ENCODE peak calls at places on chromosome 12, in six cellular contexts. One of them, this sample, is unnamed.
A peak's percentile ranks its signal among the peaks of the same experiment; 100 is the strongest.

GRCh38 chr12:52069410-52070242 is at the start of gene ATG101:
- DNase-seq in RPMI8226: peak; percentile 96
- DNase-seq in memory B cell: peak; percentile 87
- DNase-seq in amniotic stem cell: peak; percentile 92
- DNase-seq in NCI-H1436: peak; percentile 94
- DNase-seq in stimulated activated CD8-positive, alpha-beta memory T cell treated with anti-CD3 and anti-CD28 coated beads, Interleukin-4, amount 100 ng/mL, for 1 hour: peak; percentile 76
- DNase-seq in this sample: peak; percentile 84

GRCh38 chr12:48977290-48978281 is 536 bp upstream of the WNT1 start:
- DNase-seq in RPMI8226: peak; percentile 83
- DNase-seq in stimulated activated CD8-positive, alpha-beta memory T cell treated with anti-CD3 and anti-CD28 coated beads, Interleukin-4, amount 100 ng/mL, for 1 hour: peak; percentile 63
- DNase-seq in amniotic stem cell: no peak
- DNase-seq in NCI-H1436: peak; percentile 31
- DNase-seq in memory B cell: peak; percentile 91
- DNase-seq in this sample: peak; percentile 36

GRCh38 chr12:2256453-2256852 is 203.7 kb downstream of the CACNA1C start:
- DNase-seq in RPMI8226: no peak
- DNase-seq in NCI-H1436: no peak
- DNase-seq in stimulated activated CD8-positive, alpha-beta memory T cell treated with anti-CD3 and anti-CD28 coated beads, Interleukin-4, amount 100 ng/mL, for 1 hour: no peak
- DNase-seq in memory B cell: no peak
- DNase-seq in amniotic stem cell: no peak
- DNase-seq in this sample: no peak

GRCh38 chr12:104573-105081 is 38.1 kb downstream of the IQSEC3 start:
- DNase-seq in amniotic stem cell: no peak
- DNase-seq in NCI-H1436: peak; percentile 92
- DNase-seq in RPMI8226: no peak
- DNase-seq in memory B cell: no peak
- DNase-seq in stimulated activated CD8-positive, alpha-beta memory T cell treated with anti-CD3 and anti-CD28 coated beads, Interleukin-4, amount 100 ng/mL, for 1 hour: no peak
- DNase-seq in this sample: no peak

GRCh38 chr12:3084742-3085141 is 7.6 kb downstream of the TSPAN9 start:
- DNase-seq in RPMI8226: no peak
- DNase-seq in memory B cell: no peak
- DNase-seq in stimulated activated CD8-positive, alpha-beta memory T cell treated with anti-CD3 and anti-CD28 coated beads, Interleukin-4, amount 100 ng/mL, for 1 hour: no peak
- DNase-seq in NCI-H1436: no peak
- DNase-seq in amniotic stem cell: no peak
- DNase-seq in this sample: no peak

GRCh38 chr12:49187184-49187583 is 1.7 kb downstream of the TUBA1A start:
- DNase-seq in RPMI8226: no peak
- DNase-seq in NCI-H1436: peak; percentile 61
- DNase-seq in stimulated activated CD8-positive, alpha-beta memory T cell treated with anti-CD3 and anti-CD28 coated beads, Interleukin-4, amount 100 ng/mL, for 1 hour: no peak
- DNase-seq in amniotic stem cell: no peak
- DNase-seq in memory B cell: no peak
- DNase-seq in this sample: no peak

GRCh38 chr12:81077329-81077685 is 572 bp upstream of the ACSS3 start:
- DNase-seq in stimulated activated CD8-positive, alpha-beta memory T cell treated with anti-CD3 and anti-CD28 coated beads, Interleukin-4, amount 100 ng/mL, for 1 hour: no peak
- DNase-seq in RPMI8226: no peak
- DNase-seq in memory B cell: no peak
- DNase-seq in amniotic stem cell: no peak
- DNase-seq in NCI-H1436: no peak
- DNase-seq in this sample: no peak

GRCh38 chr12:21502164-21502496 is 541 bp downstream of the GOLT1B start:
- DNase-seq in NCI-H1436: no peak
- DNase-seq in RPMI8226: peak; percentile 8
- DNase-seq in amniotic stem cell: no peak
- DNase-seq in stimulated activated CD8-positive, alpha-beta memory T cell treated with anti-CD3 and anti-CD28 coated beads, Interleukin-4, amount 100 ng/mL, for 1 hour: no peak
- DNase-seq in memory B cell: no peak
- DNase-seq in this sample: no peak

GRCh38 chr12:67803450-67804034 is 155.0 kb downstream of the DYRK2 start:
- DNase-seq in NCI-H1436: no peak
- DNase-seq in memory B cell: no peak
- DNase-seq in amniotic stem cell: no peak
- DNase-seq in RPMI8226: no peak
- DNase-seq in stimulated activated CD8-positive, alpha-beta memory T cell treated with anti-CD3 and anti-CD28 coated beads, Interleukin-4, amount 100 ng/mL, for 1 hour: no peak
- DNase-seq in this sample: no peak

GRCh38 chr12:76256904-76257303 is 91.3 kb downstream of the BBS10 start:
- DNase-seq in stimulated activated CD8-positive, alpha-beta memory T cell treated with anti-CD3 and anti-CD28 coated beads, Interleukin-4, amount 100 ng/mL, for 1 hour: no peak
- DNase-seq in NCI-H1436: no peak
- DNase-seq in amniotic stem cell: no peak
- DNase-seq in RPMI8226: no peak
- DNase-seq in memory B cell: no peak
- DNase-seq in this sample: no peak

GRCh38 chr12:97131220-97131981 is 224.3 kb downstream of the NEDD1 start:
- DNase-seq in stimulated activated CD8-positive, alpha-beta memory T cell treated with anti-CD3 and anti-CD28 coated beads, Interleukin-4, amount 100 ng/mL, for 1 hour: no peak
- DNase-seq in RPMI8226: no peak
- DNase-seq in NCI-H1436: no peak
- DNase-seq in amniotic stem cell: no peak
- DNase-seq in memory B cell: no peak
- DNase-seq in this sample: no peak

GRCh38 chr12:117039891-117040309 is 59.3 kb downstream of the TESC start:
- DNase-seq in stimulated activated CD8-positive, alpha-beta memory T cell treated with anti-CD3 and anti-CD28 coated beads, Interleukin-4, amount 100 ng/mL, for 1 hour: no peak
- DNase-seq in amniotic stem cell: no peak
- DNase-seq in memory B cell: no peak
- DNase-seq in NCI-H1436: no peak
- DNase-seq in RPMI8226: no peak
- DNase-seq in this sample: no peak

GRCh38 chr12:2323538-2324261 is 270.9 kb downstream of the CACNA1C start:
- DNase-seq in RPMI8226: no peak
- DNase-seq in NCI-H1436: peak; percentile 65
- DNase-seq in memory B cell: no peak
- DNase-seq in amniotic stem cell: no peak
- DNase-seq in stimulated activated CD8-positive, alpha-beta memory T cell treated with anti-CD3 and anti-CD28 coated beads, Interleukin-4, amount 100 ng/mL, for 1 hour: no peak
- DNase-seq in this sample: no peak

GRCh38 chr12:44537354-44537753 is 338.8 kb downstream of the NELL2 start:
- DNase-seq in RPMI8226: no peak
- DNase-seq in NCI-H1436: no peak
- DNase-seq in stimulated activated CD8-positive, alpha-beta memory T cell treated with anti-CD3 and anti-CD28 coated beads, Interleukin-4, amount 100 ng/mL, for 1 hour: no peak
- DNase-seq in memory B cell: no peak
- DNase-seq in amniotic stem cell: no peak
- DNase-seq in this sample: no peak

GRCh38 chr12:119013023-119013422 is 31.7 kb downstream of the SRRM4 start:
- DNase-seq in memory B cell: no peak
- DNase-seq in NCI-H1436: no peak
- DNase-seq in RPMI8226: no peak
- DNase-seq in amniotic stem cell: no peak
- DNase-seq in stimulated activated CD8-positive, alpha-beta memory T cell treated with anti-CD3 and anti-CD28 coated beads, Interleukin-4, amount 100 ng/mL, for 1 hour: no peak
- DNase-seq in this sample: no peak

GRCh38 chr12:113049976-113050742 is 6.4 kb upstream of the DTX1 start:
- DNase-seq in RPMI8226: peak; percentile 70
- DNase-seq in memory B cell: peak; percentile 24
- DNase-seq in NCI-H1436: no peak
- DNase-seq in stimulated activated CD8-positive, alpha-beta memory T cell treated with anti-CD3 and anti-CD28 coated beads, Interleukin-4, amount 100 ng/mL, for 1 hour: no peak
- DNase-seq in amniotic stem cell: no peak
- DNase-seq in this sample: no peak

GRCh38 chr12:105995986-105996385 is 142.8 kb downstream of the NUAK1 start:
- DNase-seq in RPMI8226: no peak
- DNase-seq in NCI-H1436: no peak
- DNase-seq in amniotic stem cell: no peak
- DNase-seq in stimulated activated CD8-positive, alpha-beta memory T cell treated with anti-CD3 and anti-CD28 coated beads, Interleukin-4, amount 100 ng/mL, for 1 hour: no peak
- DNase-seq in memory B cell: no peak
- DNase-seq in this sample: no peak

GRCh38 chr12:43425361-43425760 is 126.6 kb downstream of the ADAMTS20 start:
- DNase-seq in RPMI8226: no peak
- DNase-seq in stimulated activated CD8-positive, alpha-beta memory T cell treated with anti-CD3 and anti-CD28 coated beads, Interleukin-4, amount 100 ng/mL, for 1 hour: no peak
- DNase-seq in amniotic stem cell: no peak
- DNase-seq in NCI-H1436: no peak
- DNase-seq in memory B cell: no peak
- DNase-seq in this sample: no peak

GRCh38 chr12:103840881-103841689 is at the start of gene NT5DC3:
- DNase-seq in RPMI8226: peak; percentile 85
- DNase-seq in memory B cell: peak; percentile 89
- DNase-seq in NCI-H1436: peak; percentile 72
- DNase-seq in amniotic stem cell: no peak
- DNase-seq in stimulated activated CD8-positive, alpha-beta memory T cell treated with anti-CD3 and anti-CD28 coated beads, Interleukin-4, amount 100 ng/mL, for 1 hour: peak; percentile 67
- DNase-seq in this sample: peak; percentile 46

GRCh38 chr12:53805801-53806200 is 54.0 kb upstream of the CISTR start:
- DNase-seq in RPMI8226: no peak
- DNase-seq in amniotic stem cell: no peak
- DNase-seq in NCI-H1436: no peak
- DNase-seq in stimulated activated CD8-positive, alpha-beta memory T cell treated with anti-CD3 and anti-CD28 coated beads, Interleukin-4, amount 100 ng/mL, for 1 hour: no peak
- DNase-seq in memory B cell: no peak
- DNase-seq in this sample: no peak

GRCh38 chr12:12612403-12612802 is 727 bp downstream of the CREBL2 start:
- DNase-seq in NCI-H1436: no peak
- DNase-seq in amniotic stem cell: no peak
- DNase-seq in memory B cell: no peak
- DNase-seq in stimulated activated CD8-positive, alpha-beta memory T cell treated with anti-CD3 and anti-CD28 coated beads, Interleukin-4, amount 100 ng/mL, for 1 hour: peak; percentile 1
- DNase-seq in RPMI8226: peak; percentile 33
- DNase-seq in this sample: peak; percentile 2

GRCh38 chr12:21860534-21860933 is 80.7 kb downstream of the ABCC9 start:
- DNase-seq in amniotic stem cell: no peak
- DNase-seq in stimulated activated CD8-positive, alpha-beta memory T cell treated with anti-CD3 and anti-CD28 coated beads, Interleukin-4, amount 100 ng/mL, for 1 hour: no peak
- DNase-seq in NCI-H1436: no peak
- DNase-seq in memory B cell: no peak
- DNase-seq in RPMI8226: no peak
- DNase-seq in this sample: no peak

GRCh38 chr12:138898-139534 is 72.4 kb downstream of the IQSEC3 start:
- DNase-seq in stimulated activated CD8-positive, alpha-beta memory T cell treated with anti-CD3 and anti-CD28 coated beads, Interleukin-4, amount 100 ng/mL, for 1 hour: no peak
- DNase-seq in RPMI8226: no peak
- DNase-seq in memory B cell: no peak
- DNase-seq in NCI-H1436: no peak
- DNase-seq in amniotic stem cell: no peak
- DNase-seq in this sample: no peak

GRCh38 chr12:55745361-55746146 is 2.6 kb downstream of the GDF11 start:
- DNase-seq in amniotic stem cell: no peak
- DNase-seq in memory B cell: no peak
- DNase-seq in stimulated activated CD8-positive, alpha-beta memory T cell treated with anti-CD3 and anti-CD28 coated beads, Interleukin-4, amount 100 ng/mL, for 1 hour: no peak
- DNase-seq in RPMI8226: no peak
- DNase-seq in NCI-H1436: peak; percentile 94
- DNase-seq in this sample: no peak

GRCh38 chr12:31989987-31990386 is 30.8 kb downstream of the RESF1 start:
- DNase-seq in memory B cell: no peak
- DNase-seq in RPMI8226: no peak
- DNase-seq in NCI-H1436: no peak
- DNase-seq in stimulated activated CD8-positive, alpha-beta memory T cell treated with anti-CD3 and anti-CD28 coated beads, Interleukin-4, amount 100 ng/mL, for 1 hour: no peak
- DNase-seq in amniotic stem cell: no peak
- DNase-seq in this sample: no peak

GRCh38 chr12:131618303-131618658 is 92.6 kb upstream of the SFSWAP start:
- DNase-seq in RPMI8226: peak; percentile 37
- DNase-seq in stimulated activated CD8-positive, alpha-beta memory T cell treated with anti-CD3 and anti-CD28 coated beads, Interleukin-4, amount 100 ng/mL, for 1 hour: no peak
- DNase-seq in amniotic stem cell: no peak
- DNase-seq in NCI-H1436: no peak
- DNase-seq in memory B cell: no peak
- DNase-seq in this sample: no peak

GRCh38 chr12:12513416-12514006 is 49.2 kb downstream of the DUSP16 start:
- DNase-seq in memory B cell: no peak
- DNase-seq in RPMI8226: no peak
- DNase-seq in NCI-H1436: no peak
- DNase-seq in stimulated activated CD8-positive, alpha-beta memory T cell treated with anti-CD3 and anti-CD28 coated beads, Interleukin-4, amount 100 ng/mL, for 1 hour: no peak
- DNase-seq in amniotic stem cell: no peak
- DNase-seq in this sample: no peak

GRCh38 chr12:47276253-47277070 is 196.7 kb upstream of the AMIGO2 start:
- DNase-seq in NCI-H1436: peak; percentile 11
- DNase-seq in memory B cell: no peak
- DNase-seq in RPMI8226: peak; percentile 4
- DNase-seq in amniotic stem cell: no peak
- DNase-seq in stimulated activated CD8-positive, alpha-beta memory T cell treated with anti-CD3 and anti-CD28 coated beads, Interleukin-4, amount 100 ng/mL, for 1 hour: peak; percentile 18
- DNase-seq in this sample: no peak

GRCh38 chr12:104494816-104495158 is 38.0 kb downstream of the CHST11 start:
- DNase-seq in stimulated activated CD8-positive, alpha-beta memory T cell treated with anti-CD3 and anti-CD28 coated beads, Interleukin-4, amount 100 ng/mL, for 1 hour: no peak
- DNase-seq in amniotic stem cell: no peak
- DNase-seq in NCI-H1436: no peak
- DNase-seq in RPMI8226: no peak
- DNase-seq in memory B cell: no peak
- DNase-seq in this sample: no peak

GRCh38 chr12:97560766-97561165 is 98.2 kb downstream of the RMST start:
- DNase-seq in NCI-H1436: no peak
- DNase-seq in stimulated activated CD8-positive, alpha-beta memory T cell treated with anti-CD3 and anti-CD28 coated beads, Interleukin-4, amount 100 ng/mL, for 1 hour: no peak
- DNase-seq in memory B cell: no peak
- DNase-seq in amniotic stem cell: no peak
- DNase-seq in RPMI8226: no peak
- DNase-seq in this sample: no peak

GRCh38 chr12:67720383-67720856 is 71.9 kb downstream of the DYRK2 start:
- DNase-seq in RPMI8226: no peak
- DNase-seq in NCI-H1436: no peak
- DNase-seq in stimulated activated CD8-positive, alpha-beta memory T cell treated with anti-CD3 and anti-CD28 coated beads, Interleukin-4, amount 100 ng/mL, for 1 hour: no peak
- DNase-seq in memory B cell: no peak
- DNase-seq in amniotic stem cell: no peak
- DNase-seq in this sample: no peak

GRCh38 chr12:111174283-111175108 is 194.4 kb downstream of the PHETA1 start:
- DNase-seq in RPMI8226: no peak
- DNase-seq in stimulated activated CD8-positive, alpha-beta memory T cell treated with anti-CD3 and anti-CD28 coated beads, Interleukin-4, amount 100 ng/mL, for 1 hour: no peak
- DNase-seq in memory B cell: no peak
- DNase-seq in NCI-H1436: no peak
- DNase-seq in amniotic stem cell: no peak
- DNase-seq in this sample: no peak

GRCh38 chr12:88035907-88036289 is 6.7 kb upstream of the C12orf50 start:
- DNase-seq in amniotic stem cell: no peak
- DNase-seq in RPMI8226: peak; percentile 24
- DNase-seq in stimulated activated CD8-positive, alpha-beta memory T cell treated with anti-CD3 and anti-CD28 coated beads, Interleukin-4, amount 100 ng/mL, for 1 hour: no peak
- DNase-seq in memory B cell: no peak
- DNase-seq in NCI-H1436: no peak
- DNase-seq in this sample: no peak

GRCh38 chr12:116631619-116632018 is 72.4 kb downstream of the MAP1LC3B2 start:
- DNase-seq in memory B cell: no peak
- DNase-seq in RPMI8226: no peak
- DNase-seq in NCI-H1436: no peak
- DNase-seq in stimulated activated CD8-positive, alpha-beta memory T cell treated with anti-CD3 and anti-CD28 coated beads, Interleukin-4, amount 100 ng/mL, for 1 hour: no peak
- DNase-seq in amniotic stem cell: no peak
- DNase-seq in this sample: no peak